ENCODE peak calls at places on chromosomes 13 and 19, in four cellular contexts. W is Panc1, F is HCT116, A is A549. G is an unnamed sample.

GRCh38 chr13:106685142-106685541 is 117.2 kb upstream of the ARGLU1 start:
- DNase-seq in A (no peak), W (no peak), F (no peak), G (no peak)

GRCh38 chr19:3833578-3834348 is 35.1 kb downstream of the ZFR2 start:
- DNase-seq in W (no peak), A (no peak), F (no peak), G (no peak)

GRCh38 chr19:19403373-19403901 is 2.0 kb upstream of the GATAD2A start:
- DNase-seq in F (no peak), W (no peak), A (no peak), G (no peak)

GRCh38 chr13:113364933-113365371 is 1.0 kb upstream of the GRTP1 start:
- DNase-seq in A (no peak), W (no peak), F (no peak), G (no peak)

GRCh38 chr13:80463673-80464352 is 122.9 kb upstream of the SPRY2 start:
- DNase-seq in W (no peak), A (no peak), F (no peak), G (no peak)

GRCh38 chr13:113049981-113050380 is 55.6 kb upstream of the F7 start:
- DNase-seq in F (no peak), W (no peak), A (no peak), G (no peak)

GRCh38 chr13:112446347-112446861 is 70.2 kb downstream of the SPACA7 start:
- DNase-seq in F (no peak), A (no peak), W (no peak), G (no peak)

GRCh38 chr19:6220385-6221191 is 59.2 kb downstream of the MLLT1 start:
- DNase-seq in F (no peak), A (no peak), W (no peak), G (no peak)

GRCh38 chr19:49811328-49811727 is 1.8 kb downstream of the FUZ start:
- DNase-seq in F (no peak), W (no peak), A (peak; percentile 30), G (no peak)

GRCh38 chr13:73235385-73235784 is 176.6 kb downstream of the KLF5 start:
- DNase-seq in W (no peak), A (no peak), F (no peak), G (no peak)

GRCh38 chr13:22744688-22745452 is 435.9 kb upstream of the SGCG start:
- DNase-seq in F (peak; percentile 51), A (peak; percentile 74), W (no peak), G (no peak)

GRCh38 chr13:43489168-43489730 is 297.5 kb downstream of the ENOX1 start:
- DNase-seq in A (no peak), W (no peak), F (no peak), G (no peak)

GRCh38 chr13:65656740-65657329 is 1573.3 kb downstream of the PCDH9 start:
- DNase-seq in F (no peak), W (no peak), A (peak; percentile 4), G (no peak)

GRCh38 chr13:94006271-94006670 is 473.2 kb downstream of the DCT start:
- DNase-seq in A (no peak), F (no peak), W (no peak), G (no peak)

GRCh38 chr19:32748948-32749347 is 29.4 kb downstream of the TDRD12 start:
- DNase-seq in F (no peak), A (no peak), W (no peak), G (no peak)

GRCh38 chr13:47039106-47039505 is 142.3 kb upstream of the HTR2A start:
- DNase-seq in W (no peak), F (no peak), A (no peak), G (no peak)

GRCh38 chr19:5038631-5039271 is 69.8 kb downstream of the KDM4B start:
- DNase-seq in A (peak; percentile 54), F (no peak), W (no peak), G (peak; percentile 58)

GRCh38 chr13:22801402-22802003 is 379.3 kb upstream of the SGCG start:
- DNase-seq in F (no peak), A (peak; percentile 18), W (no peak), G (no peak)

GRCh38 chr19:3386447-3387234 is 20.3 kb downstream of the NFIC start:
- DNase-seq in A (no peak), W (no peak), F (no peak), G (no peak)

GRCh38 chr13:113544071-113544891 is 40.3 kb upstream of the TFDP1 start:
- DNase-seq in W (no peak), A (no peak), F (no peak), G (no peak)

GRCh38 chr13:33953203-33953602 is 135.3 kb downstream of the RFC3 start:
- DNase-seq in F (no peak), A (no peak), W (no peak), G (no peak)

GRCh38 chr13:25819856-25820530 is 231.8 kb downstream of the SHISA2 start:
- DNase-seq in W (no peak), A (no peak), F (no peak), G (no peak)

GRCh38 chr13:111790621-111791020 is 276.3 kb upstream of the SOX1 start:
- DNase-seq in W (no peak), A (no peak), F (no peak), G (no peak)

GRCh38 chr13:89407357-89407756 is 1736.2 kb downstream of the SLITRK5 start:
- DNase-seq in W (no peak), F (no peak), A (no peak), G (no peak)
- TF ChIP-seq REST in W (no peak), F (no peak), A (no peak), G (no peak)

GRCh38 chr19:38433268-38433733 is at the start of gene RYR1:
- DNase-seq in W (no peak), F (peak; percentile 37), A (no peak), G (peak; percentile 7)
- TF ChIP-seq REST in W (no peak), F (no peak), A (no peak), G (peak; percentile 60)

GRCh38 chr19:48755787-48756674 is 707 bp downstream of the FGF21 start:
- DNase-seq in A (no peak), W (no peak), F (no peak), G (no peak)
- TF ChIP-seq REST in A (no peak), W (no peak), F (no peak), G (no peak)

GRCh38 chr19:34256835-34257558 is 2.6 kb downstream of the GARRE1 start:
- DNase-seq in A (no peak), F (no peak), W (no peak), G (no peak)

GRCh38 chr19:34255546-34255945 is 1.2 kb downstream of the GARRE1 start:
- DNase-seq in F (no peak), A (no peak), W (no peak), G (no peak)

GRCh38 chr19:34253711-34254551 is 423 bp upstream of the GARRE1 start:
- DNase-seq in W (no peak), F (no peak), A (no peak), G (no peak)

GRCh38 chr19:34257559-34257924 is 3.2 kb downstream of the GARRE1 start:
- DNase-seq in W (no peak), A (no peak), F (no peak), G (no peak)

DNA sequence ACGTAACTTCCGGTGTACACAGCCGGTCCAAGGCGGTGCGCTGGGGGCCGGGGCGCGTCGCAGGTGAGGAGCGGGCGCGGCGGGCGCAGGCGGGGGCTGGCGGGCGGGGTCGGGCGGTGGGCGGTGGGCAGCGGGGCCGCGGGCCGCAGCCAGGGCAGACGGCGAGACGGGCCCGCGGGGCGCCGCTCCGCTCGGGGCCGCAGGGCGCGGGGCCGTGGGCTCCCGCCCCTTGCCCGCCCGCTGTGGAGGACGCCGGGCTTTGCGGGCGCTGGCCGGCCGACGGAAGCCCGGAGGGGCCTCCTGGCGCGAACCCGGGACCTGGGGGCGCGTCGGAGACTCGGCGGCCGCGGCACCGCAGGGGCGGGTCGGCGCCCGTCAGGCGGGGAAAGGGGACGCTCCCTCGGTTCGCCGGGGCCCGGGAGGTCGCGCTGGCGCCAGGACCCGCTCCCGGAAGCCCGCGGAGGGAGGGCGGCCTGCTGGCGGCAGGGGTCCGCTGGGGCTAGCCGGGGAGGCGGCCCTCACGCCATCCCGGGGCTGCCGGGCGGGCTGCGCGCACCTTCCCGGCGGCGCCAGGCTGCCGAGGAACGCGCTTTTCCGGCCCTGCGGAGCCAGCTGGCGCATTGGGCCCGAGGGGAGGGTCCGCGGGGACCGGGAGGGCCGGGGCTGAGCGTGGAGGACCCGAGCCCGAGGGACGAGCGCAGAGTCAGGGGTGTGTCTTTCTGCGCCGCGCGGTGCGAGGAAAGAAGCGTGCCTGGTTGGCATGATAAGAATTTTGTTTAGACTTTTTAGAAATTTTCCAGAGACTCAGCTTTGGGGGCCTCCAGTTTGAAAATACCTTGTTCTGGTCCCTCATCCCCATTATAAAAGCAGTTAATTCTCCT is at the start of gene GARRE1:
- DNase-seq in A (peak; percentile 86), F (no peak), W (no peak), G (peak; percentile 21)
- TF ChIP-seq REST in A (no peak), F (no peak), W (no peak), G (no peak)

GRCh38 chr19:8358948-8359347 is 5.0 kb upstream of the ANGPTL4 start:
- DNase-seq in A (no peak), W (no peak), F (no peak), G (no peak)

GRCh38 chr19:8360196-8360595 is 3.8 kb upstream of the ANGPTL4 start:
- DNase-seq in W (no peak), F (no peak), A (no peak), G (no peak)

GRCh38 chr19:8363803-8364771 is at the start of gene ANGPTL4:
- DNase-seq in W (no peak), A (peak; percentile 87), F (peak; percentile 63), G (peak; percentile 7)

GRCh38 chr19:8366121-8366581 is 2.2 kb downstream of the ANGPTL4 start:
- DNase-seq in W (no peak), F (no peak), A (no peak), G (no peak)

GRCh38 chr19:8361921-8362793 is 1.8 kb upstream of the ANGPTL4 start:
- DNase-seq in A (peak; percentile 97), F (peak; percentile 95), W (peak; percentile 93), G (peak; percentile 70)
- TF ChIP-seq REST in A (no peak), F (no peak), W (no peak), G (no peak)

GRCh38 chr13:27252467-27252866 is 1.1 kb downstream of the RPL21 start:
- DNase-seq in W (no peak), A (no peak), F (no peak), G (no peak)

GRCh38 chr13:27245610-27246009 is 5.7 kb upstream of the RPL21 start:
- DNase-seq in W (no peak), F (no peak), A (no peak), G (no peak)

GRCh38 chr13:27257233-27257568 is 5.8 kb downstream of the RPL21 start:
- DNase-seq in A (no peak), W (no peak), F (no peak), G (no peak)

GRCh38 chr13:27250833-27251165 is 559 bp upstream of the RPL21 start:
- DNase-seq in F (no peak), A (no peak), W (no peak), G (no peak)

GRCh38 chr13:27251166-27252088 is at the start of gene RPL21:
- DNase-seq in A (peak; percentile 97), F (peak; percentile 97), W (peak; percentile 87), G (peak; percentile 98)
- TF ChIP-seq REST in A (no peak), F (no peak), W (peak; percentile 19), G (peak; percentile 68)

GRCh38 chr13:57137631-57138030 is 3.1 kb upstream of the PRR20A start:
- DNase-seq in F (no peak), A (no peak), W (no peak), G (no peak)
- TF ChIP-seq REST in F (no peak), A (no peak), W (no peak), G (no peak)

GRCh38 chr19:15268192-15268927 is 36.1 kb upstream of the EPHX3 start:
- DNase-seq in A (no peak), W (no peak), F (no peak), G (no peak)
- TF ChIP-seq REST in A (no peak), W (no peak), F (no peak), G (no peak)